ENCODE peak calls at places on chromosomes 5 and 9, in ten cellular contexts. Y is endothelial cell; O is fibroblast of pulmonary artery; P is lower lobe of right lung; V is mesothelial cell of epicardium; N is CD4-positive, alpha-beta T cell; H is astrocyte; X is progenitor cell of endocrine pancreas; D is A673; J is hepatocyte. E is an unnamed sample.
A peak's percentile ranks its signal among the peaks of the same experiment; 100 is the strongest.

GRCh38 chr5:101678494-101679193 is 617.4 kb downstream of the SLCO4C1 start:
- DNase-seq in Y (peak; percentile 81), O (peak; percentile 63), P (peak; percentile 41), V (peak; percentile 50), N (peak; percentile 35), H (peak; percentile 37), X (peak; percentile 70), D (peak; percentile 74), J (peak; percentile 83), E (no peak)

GRCh38 chr9:78695521-78695920 is 398.6 kb downstream of the PSAT1 start:
- DNase-seq in Y (no peak), O (no peak), P (peak; percentile 41), V (no peak), N (no peak), H (no peak), X (no peak), D (no peak), J (no peak), E (no peak)

GRCh38 chr5:65087154-65087553 is 318.4 kb downstream of the CWC27 start:
- DNase-seq in Y (no peak), O (no peak), P (no peak), V (no peak), N (no peak), H (no peak), X (no peak), D (no peak), J (no peak), E (no peak)

GRCh38 chr5:5492087-5492933 is 69.8 kb downstream of the ICE1 start:
- DNase-seq in Y (peak; percentile 41), O (peak; percentile 73), P (no peak), V (no peak), N (no peak), H (peak; percentile 35), X (peak; percentile 20), D (peak; percentile 80), J (peak; percentile 65), E (no peak)

GRCh38 chr5:139812836-139813805 is 17.5 kb downstream of the PSD2 start:
- DNase-seq in Y (no peak), O (no peak), P (peak; percentile 28), V (no peak), N (no peak), H (no peak), X (no peak), D (no peak), J (no peak), E (no peak)

GRCh38 chr5:75626959-75627358 is 15.7 kb downstream of the ANKDD1B start:
- DNase-seq in Y (no peak), O (no peak), P (no peak), V (no peak), N (no peak), H (no peak), X (no peak), D (no peak), J (no peak), E (no peak)

GRCh38 chr5:29758986-29759421 is 1434.5 kb upstream of the CDH6 start:
- DNase-seq in Y (no peak), O (no peak), P (no peak), V (no peak), N (no peak), H (no peak), X (peak; percentile 16), D (peak; percentile 1), J (peak; percentile 73), E (no peak)

GRCh38 chr9:137965177-137965795 is 87.7 kb downstream of the CACNA1B start:
- DNase-seq in Y (no peak), O (no peak), P (peak; percentile 20), V (no peak), N (no peak), H (no peak), X (no peak), D (no peak), J (no peak), E (no peak)

GRCh38 chr9:136392538-136393449 is 7.2 kb downstream of the SNAPC4 start:
- DNase-seq in Y (no peak), O (no peak), P (no peak), V (no peak), N (no peak), H (no peak), X (no peak), D (no peak), J (no peak), E (no peak)

GRCh38 chr5:168528521-168529360 is at the start of gene FBLL1:
- DNase-seq in Y (peak; percentile 58), O (peak; percentile 41), P (no peak), V (no peak), N (no peak), H (peak; percentile 7), X (peak; percentile 67), D (peak; percentile 50), J (peak; percentile 60), E (peak; percentile 76)

GRCh38 chr9:131635285-131635684 is 90.0 kb downstream of the PRRT1B start:
- DNase-seq in Y (peak; percentile 70), O (peak; percentile 98), P (peak; percentile 92), V (no peak), N (peak; percentile 69), H (peak; percentile 98), X (peak; percentile 38), D (peak; percentile 81), J (peak; percentile 94), E (no peak)

DNA sequence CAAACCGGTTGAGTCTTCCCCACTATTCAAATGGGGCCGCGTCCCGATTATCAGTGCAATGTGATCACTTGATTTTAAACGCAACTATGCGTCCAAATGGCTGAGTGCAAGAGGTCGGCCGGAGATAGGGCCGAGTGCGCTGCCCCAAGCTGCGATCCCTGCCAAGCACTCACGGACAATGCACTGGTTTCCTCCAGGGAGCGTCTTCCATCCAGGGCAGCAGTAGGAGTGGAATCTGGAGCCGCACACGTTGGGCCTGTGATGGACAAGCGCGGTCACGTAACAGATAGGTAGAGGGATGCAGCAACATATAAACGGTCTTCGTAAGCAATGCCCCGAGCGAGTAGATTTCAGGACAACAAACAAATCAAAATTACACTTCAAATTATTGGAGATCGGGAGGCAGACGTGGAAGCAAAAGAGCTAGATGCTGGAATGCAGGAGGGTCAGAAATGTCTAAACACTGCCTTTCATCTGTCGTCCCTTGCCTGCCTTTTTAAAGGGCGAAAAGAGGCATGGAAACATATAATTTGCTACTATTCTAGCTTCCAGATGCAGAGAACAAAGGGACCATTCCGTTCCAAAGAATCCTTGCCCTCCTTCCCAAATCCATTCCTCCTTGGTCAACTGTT is 1.7 kb downstream of the FBN2 start:
- DNase-seq in Y (peak; percentile 23), O (peak; percentile 18), P (no peak), V (no peak), N (no peak), H (no peak), X (no peak), D (no peak), J (peak; percentile 26), E (no peak)
- TF ChIP-seq CTCF in Y (no peak), O (no peak), P (no peak), V (no peak), N (no peak), H (no peak), X (no peak), D (no peak), J (no peak), E (peak; percentile 5)

GRCh38 chr5:141669519-141669918 is 12.5 kb downstream of the ARAP3 start:
- DNase-seq in Y (no peak), O (no peak), P (no peak), V (no peak), N (no peak), H (no peak), X (no peak), D (no peak), J (no peak), E (no peak)
- TF ChIP-seq CTCF in Y (no peak), O (no peak), P (no peak), V (no peak), N (no peak), H (no peak), X (no peak), D (peak; percentile 21), J (no peak), E (no peak)

GRCh38 chr9:75911390-75911789 is 20.9 kb downstream of the PCSK5 start:
- DNase-seq in Y (no peak), O (no peak), P (no peak), V (no peak), N (no peak), H (no peak), X (no peak), D (no peak), J (no peak), E (no peak)

GRCh38 chr9:75907863-75908262 is 17.4 kb downstream of the PCSK5 start:
- DNase-seq in Y (no peak), O (no peak), P (no peak), V (no peak), N (no peak), H (no peak), X (no peak), D (no peak), J (peak; percentile 44), E (no peak)

GRCh38 chr9:75909776-75910175 is 19.3 kb downstream of the PCSK5 start:
- DNase-seq in Y (no peak), O (no peak), P (no peak), V (no peak), N (no peak), H (peak; percentile 4), X (no peak), D (no peak), J (no peak), E (no peak)

GRCh38 chr9:75912951-75913350 is 22.5 kb downstream of the PCSK5 start:
- DNase-seq in Y (no peak), O (no peak), P (no peak), V (no peak), N (no peak), H (no peak), X (no peak), D (no peak), J (no peak), E (no peak)

DNA sequence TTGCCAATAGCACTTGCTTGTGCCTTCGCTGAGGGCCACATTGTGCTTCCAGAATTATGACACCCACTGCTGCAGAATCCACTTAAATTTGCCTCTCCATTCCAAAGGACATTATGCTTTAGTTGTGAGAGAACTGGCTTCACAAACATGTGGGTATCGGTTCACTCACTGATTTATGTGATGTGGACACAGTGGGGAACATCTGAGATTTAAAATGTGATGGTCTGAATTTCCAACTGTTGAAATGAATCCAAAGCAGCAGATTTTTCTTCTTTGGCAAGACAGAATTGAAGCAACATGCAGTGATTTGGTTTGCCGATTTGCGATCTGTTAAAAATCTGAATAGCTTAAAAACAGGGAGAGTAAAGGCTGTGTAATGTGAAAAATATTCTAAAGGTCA is 20.2 kb downstream of the PCSK5 start:
- DNase-seq in Y (no peak), O (no peak), P (no peak), V (no peak), N (no peak), H (no peak), X (no peak), D (no peak), J (no peak), E (no peak)
- TF ChIP-seq CTCF in Y (no peak), O (no peak), P (no peak), V (no peak), N (no peak), H (no peak), X (no peak), D (no peak), J (no peak), E (no peak)

DNA sequence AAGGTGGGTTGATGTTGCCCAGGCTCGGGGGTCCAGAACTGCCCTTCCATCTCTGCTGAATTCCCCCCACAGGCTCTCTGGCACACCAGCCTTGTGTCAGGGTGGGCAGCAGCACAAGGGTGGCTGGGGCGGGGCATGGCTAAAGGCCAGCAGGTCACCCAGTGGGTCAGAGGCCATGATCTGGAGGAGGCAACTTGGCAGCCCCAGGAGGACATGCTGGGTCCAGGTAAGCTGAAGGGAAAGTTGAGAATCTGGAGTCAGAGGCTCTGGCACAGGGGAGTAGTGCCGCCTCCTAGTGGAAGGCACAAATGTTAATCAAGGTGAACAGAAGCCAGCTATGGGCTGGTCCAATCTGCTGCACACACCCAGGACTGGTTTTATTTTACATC is 6.2 kb downstream of the TMEM8B start:
- DNase-seq in Y (no peak), O (no peak), P (no peak), V (no peak), N (no peak), H (no peak), X (no peak), D (no peak), J (no peak), E (no peak)
- TF ChIP-seq CTCF in Y (no peak), O (peak; percentile 30), P (no peak), V (no peak), N (no peak), H (no peak), X (peak; percentile 49), D (peak; percentile 54), J (peak; percentile 22), E (peak; percentile 22)

E was measured in D721Med.